ENCODE peak calls at places on chromosomes 4 and X, in five cellular contexts. J is cardiac fibroblast, H is omental fat pad, Z is MM.1S, V is epithelial cell of esophagus. N is an unnamed sample.

GRCh38 chr4:70496231-70496630 is 22.1 kb upstream of the AMTN start:
- DNase-seq in J (no peak), H (no peak), Z (no peak), V (no peak), N (no peak)

GRCh38 chrX:129577877-129578276 is 37.8 kb downstream of the OCRL start:
- DNase-seq in J (no peak), H (no peak), Z (no peak), V (no peak), N (no peak)

GRCh38 chr4:61200991-61201526 is 933 bp downstream of the ADGRL3 start:
- DNase-seq in J (peak; percentile 38), H (no peak), Z (no peak), V (peak; percentile 43), N (peak; percentile 25)

GRCh38 chrX:151713859-151714258 is 2.0 kb upstream of the FATE1 start:
- DNase-seq in J (peak; percentile 13), H (no peak), Z (peak; percentile 25), V (peak; percentile 8), N (peak; percentile 13)

GRCh38 chrX:69088171-69088938 is 76.9 kb downstream of the PJA1 start:
- DNase-seq in J (peak; percentile 28), H (no peak), Z (no peak), V (no peak), N (no peak)

GRCh38 chr4:2365054-2365912 is 53.2 kb downstream of the ZFYVE28 start:
- DNase-seq in J (no peak), H (no peak), Z (no peak), V (no peak), N (no peak)

GRCh38 chr4:98148856-98149255 is 5.6 kb upstream of the STPG2 start:
- DNase-seq in J (no peak), H (no peak), Z (no peak), V (peak; percentile 14), N (no peak)

GRCh38 chr4:174218127-174218790 is 65.2 kb downstream of the FBXO8 start:
- DNase-seq in J (peak; percentile 34), H (no peak), Z (no peak), V (no peak), N (no peak)

GRCh38 chr4:7450775-7451433 is 16.2 kb upstream of the PSAPL1 start:
- DNase-seq in J (no peak), H (no peak), Z (no peak), V (no peak), N (no peak)

DNA sequence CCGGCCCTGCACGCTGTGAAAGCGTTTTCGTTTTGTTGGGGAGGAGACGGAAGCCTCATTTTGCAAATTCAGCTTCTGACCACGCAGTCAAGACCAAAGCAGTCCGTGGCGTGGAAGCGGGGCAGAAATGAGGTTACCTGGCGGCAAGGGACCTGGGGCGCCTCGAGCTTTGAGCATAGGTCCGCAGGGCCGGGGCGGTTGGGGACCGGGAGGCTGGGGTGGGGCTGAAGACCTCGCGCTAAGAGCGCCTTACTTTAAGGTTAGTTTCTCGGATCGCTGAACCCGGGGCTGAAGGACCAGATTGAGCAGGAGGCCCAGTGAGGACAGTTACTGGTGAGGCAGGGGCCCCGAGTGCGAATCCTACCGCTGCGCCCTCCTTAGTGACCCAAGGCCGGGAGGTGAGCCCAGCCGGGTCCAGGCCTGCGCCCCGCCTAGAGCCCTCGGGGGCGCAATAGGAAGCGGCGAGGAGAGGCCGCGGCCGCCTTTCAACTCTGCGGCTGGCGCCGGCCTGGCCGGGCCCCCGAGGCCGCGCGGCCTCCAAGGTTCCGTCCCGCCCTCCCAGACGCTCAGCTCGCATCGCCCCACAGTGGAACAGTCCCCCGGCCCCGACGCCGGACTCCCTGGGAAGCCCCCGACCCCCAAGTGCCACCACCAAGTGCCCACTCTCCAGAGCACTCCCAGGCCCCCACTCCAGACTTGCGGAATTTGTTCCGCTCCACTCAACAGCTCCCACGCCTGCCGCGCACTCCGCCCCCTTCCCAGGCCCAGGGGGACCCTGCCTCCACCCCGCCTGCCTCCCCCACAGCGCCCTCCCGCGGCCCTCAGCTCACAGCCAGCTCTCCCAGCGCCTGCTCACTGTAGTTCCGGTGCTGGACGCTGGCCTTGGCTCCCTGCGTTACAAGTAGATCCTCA is 7.6 kb downstream of the MSX1 start:
- DNase-seq in J (peak; percentile 19), H (no peak), Z (no peak), V (no peak), N (peak; percentile 36)
- TF ChIP-seq CTCF in J (no peak), H (no peak), Z (no peak), V (no peak), N (no peak)

DNA sequence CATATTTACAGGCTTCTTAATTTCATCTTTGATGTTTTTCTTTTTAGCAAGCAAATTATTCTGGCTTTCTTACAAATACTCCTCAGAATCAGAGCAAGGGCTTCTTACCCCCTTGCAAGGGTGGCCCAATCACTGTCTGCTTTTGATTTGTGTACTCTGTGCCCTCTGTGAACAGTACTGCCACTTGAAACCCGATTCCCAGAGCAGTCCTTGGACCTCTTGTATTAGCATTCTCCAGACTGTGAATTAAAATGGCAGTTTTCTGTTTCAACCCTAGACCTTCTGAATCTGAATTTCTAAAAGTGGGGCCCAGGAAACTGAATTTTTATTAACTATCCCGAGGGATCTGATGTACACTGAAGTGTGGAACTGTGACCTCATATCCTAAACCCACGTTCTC is 14.8 kb upstream of the FAM9C start:
- DNase-seq in J (no peak), H (no peak), Z (no peak), V (no peak), N (no peak)
- TF ChIP-seq CTCF in J (no peak), H (no peak), Z (no peak), V (no peak), N (no peak)

DNA sequence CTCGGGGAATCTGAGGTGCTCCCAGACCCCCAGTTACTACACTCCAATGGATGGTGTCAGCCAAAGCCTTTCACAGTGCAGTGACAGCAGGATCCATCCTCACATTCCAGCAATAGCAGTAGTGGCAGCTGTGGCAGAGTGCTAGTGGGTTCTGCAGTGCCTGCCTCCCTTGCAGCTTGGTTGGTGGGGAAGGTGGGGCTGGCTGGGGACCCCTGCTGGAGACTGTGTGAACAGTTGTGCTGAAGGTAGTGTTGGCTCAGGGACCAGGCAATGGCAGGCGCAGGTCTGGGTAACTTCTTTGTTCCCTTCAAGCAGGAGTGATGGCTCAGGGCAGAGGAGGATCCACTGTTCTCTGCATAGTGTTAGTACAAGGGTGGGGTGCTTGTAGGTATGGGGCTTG is 343.7 kb upstream of the TRAM1L1 start:
- DNase-seq in J (no peak), H (no peak), Z (no peak), V (no peak), N (no peak)
- TF ChIP-seq CTCF in J (no peak), H (no peak), Z (peak; percentile 18), V (no peak), N (no peak)

GRCh38 chr4:151045907-151046306 is 30.8 kb upstream of the LRBA start:
- DNase-seq in J (no peak), H (no peak), Z (no peak), V (peak; percentile 15), N (peak; percentile 27)
- TF ChIP-seq CTCF in J (no peak), H (no peak), Z (no peak), V (no peak), N (no peak)

DNA sequence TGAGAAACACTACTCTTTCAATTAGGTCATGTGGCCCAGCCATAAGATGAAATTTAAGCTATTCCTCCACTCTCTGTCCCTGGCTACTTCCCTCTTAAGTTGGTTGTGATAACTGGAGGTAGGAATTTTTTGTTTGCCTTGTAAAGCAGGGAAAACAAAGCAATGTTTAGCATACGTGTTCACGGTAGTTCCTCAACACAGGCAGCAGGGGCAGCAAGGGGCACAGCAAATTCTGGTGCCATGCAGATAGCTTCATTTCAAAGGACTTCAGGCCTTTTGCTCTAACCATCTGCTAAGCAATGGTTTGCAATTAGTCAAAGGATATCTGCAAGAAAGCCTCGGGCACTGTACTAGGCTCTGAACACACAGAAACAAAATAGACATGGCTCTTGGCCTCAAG is 330.2 kb downstream of the ZIC3 start:
- DNase-seq in J (no peak), H (no peak), Z (no peak), V (no peak), N (no peak)
- TF ChIP-seq CTCF in J (no peak), H (no peak), Z (no peak), V (no peak), N (no peak)

DNA sequence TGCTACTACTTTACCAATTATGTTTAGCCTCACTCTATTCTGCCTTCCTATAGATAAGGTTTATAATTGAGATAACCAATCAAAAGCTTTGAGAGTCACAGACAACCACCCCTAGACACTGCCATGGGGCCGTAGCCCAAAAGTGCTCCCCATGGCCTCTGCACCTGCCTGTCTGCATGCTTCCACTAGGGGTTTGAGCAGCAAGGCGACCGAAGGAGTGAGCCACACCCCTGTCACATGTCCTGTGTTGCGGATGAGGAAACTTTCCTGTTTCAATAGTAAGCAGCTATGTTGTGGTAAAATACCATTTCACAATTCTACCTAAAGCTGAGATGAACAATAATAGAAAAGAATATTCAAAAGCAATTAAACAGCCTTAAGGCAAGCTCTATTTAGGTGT is 856.0 kb upstream of the FRG1 start:
- DNase-seq in J (no peak), H (no peak), Z (no peak), V (no peak), N (no peak)
- TF ChIP-seq CTCF in J (no peak), H (no peak), Z (no peak), V (no peak), N (no peak)

N was measured in GM20000.